ENCODE peak calls at places on chromosomes 11 and 22, in five cellular contexts. R, K, X, Z and S are unnamed samples.

GRCh38 chr11:78833237-78833636 is 258.6 kb upstream of the NARS2 start:
- DNase-seq in R (no peak), K (no peak), X (no peak), Z (no peak), S (no peak)

GRCh38 chr11:85481862-85482261 is 145.3 kb downstream of the DLG2 start:
- DNase-seq in R (no peak), K (no peak), X (no peak), Z (peak), S (no peak)

GRCh38 chr11:69878144-69878883 is 59.1 kb upstream of the FGF3 start:
- DNase-seq in R (no peak), K (no peak), X (no peak), Z (peak), S (no peak)

GRCh38 chr11:78954261-78954660 is 379.6 kb upstream of the NARS2 start:
- DNase-seq in R (no peak), K (no peak), X (no peak), Z (no peak), S (no peak)

GRCh38 chr11:12224537-12224893 is 114.1 kb downstream of the MICAL2 start:
- DNase-seq in R (peak), K (peak), X (peak), Z (peak), S (no peak)

GRCh38 chr22:46323126-46323525 is 12.4 kb upstream of the TRMU start:
- DNase-seq in R (no peak), K (no peak), X (no peak), Z (no peak), S (no peak)

GRCh38 chr11:128596245-128596644 is 8.9 kb upstream of the ETS1 start:
- DNase-seq in R (no peak), K (no peak), X (no peak), Z (no peak), S (no peak)

GRCh38 chr22:50261615-50262459 is at the start of gene MAPK12:
- DNase-seq in R (peak), K (peak), X (peak), Z (no peak), S (no peak)

GRCh38 chr11:97854877-97855276 is 1165.9 kb upstream of the CNTN5 start:
- DNase-seq in R (no peak), K (no peak), X (no peak), Z (no peak), S (no peak)

GRCh38 chr11:20963596-20963995 is 294.2 kb downstream of the NELL1 start:
- DNase-seq in R (no peak), K (no peak), X (no peak), Z (no peak), S (no peak)

GRCh38 chr11:103047837-103048236 is 44.1 kb downstream of the DCUN1D5 start:
- DNase-seq in R (no peak), K (no peak), X (peak), Z (no peak), S (no peak)

GRCh38 chr11:76704171-76704948 is 33.8 kb upstream of the LRRC32 start:
- DNase-seq in R (no peak), K (no peak), X (no peak), Z (no peak), S (no peak)

GRCh38 chr22:38924197-38924952 is 33.0 kb upstream of the APOBEC3A start:
- DNase-seq in R (no peak), K (peak), X (peak), Z (peak), S (peak)

GRCh38 chr11:69144719-69145365 is 10.9 kb upstream of the SMIM38 start:
- DNase-seq in R (no peak), K (no peak), X (no peak), Z (no peak), S (no peak)

GRCh38 chr11:117187799-117188481 is 9.4 kb downstream of the SIDT2 start:
- DNase-seq in R (peak), K (no peak), X (no peak), Z (peak), S (no peak)

GRCh38 chr22:36285545-36285944 is 32.6 kb downstream of the APOL1 start:
- DNase-seq in R (no peak), K (no peak), X (no peak), Z (peak), S (no peak)

GRCh38 chr22:35306350-35306967 is 6.8 kb downstream of the TOM1 start:
- DNase-seq in R (no peak), K (no peak), X (peak), Z (no peak), S (peak)

GRCh38 chr11:70860855-70861254 is 391.5 kb downstream of the SHANK2 start:
- DNase-seq in R (no peak), K (no peak), X (no peak), Z (no peak), S (no peak)

GRCh38 chr11:104956528-104956927 is 11.8 kb downstream of the CASP4 start:
- DNase-seq in R (no peak), K (no peak), X (no peak), Z (no peak), S (no peak)

GRCh38 chr22:48678171-48679135 is 1149.2 kb downstream of the BRD1 start:
- DNase-seq in R (no peak), K (no peak), X (no peak), Z (no peak), S (no peak)

GRCh38 chr11:117885777-117886176 is 9.3 kb upstream of the FXYD6 start:
- DNase-seq in R (no peak), K (no peak), X (peak), Z (no peak), S (peak)

GRCh38 chr11:117735350-117735977 is 61.6 kb downstream of the DSCAML1 start:
- DNase-seq in R (no peak), K (no peak), X (no peak), Z (no peak), S (no peak)

GRCh38 chr11:99893803-99894202 is 793.3 kb upstream of the ARHGAP42 start:
- DNase-seq in R (no peak), K (no peak), X (no peak), Z (no peak), S (no peak)

GRCh38 chr22:31912402-31912733 is 32.0 kb upstream of the YWHAH start:
- DNase-seq in R (no peak), K (no peak), X (no peak), Z (no peak), S (no peak)

GRCh38 chr22:25420925-25421904 is 143.3 kb upstream of the GRK3 start:
- DNase-seq in R (peak), K (no peak), X (no peak), Z (no peak), S (no peak)

GRCh38 chr22:41140365-41140957 is 48.1 kb downstream of the EP300 start:
- DNase-seq in R (no peak), K (no peak), X (no peak), Z (no peak), S (no peak)

GRCh38 chr11:7927635-7928034 is 3.4 kb downstream of the OR10A6 start:
- DNase-seq in R (no peak), K (no peak), X (peak), Z (no peak), S (no peak)

GRCh38 chr11:2794947-2795346 is 90.6 kb downstream of the CDKN1C start:
- DNase-seq in R (no peak), K (no peak), X (no peak), Z (no peak), S (peak)

GRCh38 chr11:9609002-9609759 is 35.7 kb downstream of the WEE1 start:
- DNase-seq in R (no peak), K (no peak), X (no peak), Z (no peak), S (peak)

GRCh38 chr11:96242971-96243647 is 99.9 kb downstream of the MAML2 start:
- DNase-seq in R (peak), K (peak), X (peak), Z (peak), S (peak)

GRCh38 chr11:130435671-130436070 is 7.3 kb upstream of the ADAMTS8 start:
- DNase-seq in R (no peak), K (no peak), X (no peak), Z (no peak), S (no peak)

GRCh38 chr11:118625976-118626375 is 18.6 kb downstream of the PHLDB1 start:
- DNase-seq in R (no peak), K (no peak), X (no peak), Z (no peak), S (no peak)

GRCh38 chr11:126647735-126648134 is 292.2 kb downstream of the ST3GAL4 start:
- DNase-seq in R (no peak), K (peak), X (peak), Z (no peak), S (no peak)

GRCh38 chr11:119011476-119011875 is 6.7 kb downstream of the RPS25 start:
- DNase-seq in R (no peak), K (no peak), X (no peak), Z (no peak), S (no peak)

GRCh38 chr11:67264886-67265632 is 1.2 kb upstream of the GRK2 start:
- DNase-seq in R (no peak), K (no peak), X (no peak), Z (no peak), S (no peak)

GRCh38 chr11:78351193-78351592 is 66.4 kb downstream of the GAB2 start:
- DNase-seq in R (no peak), K (no peak), X (no peak), Z (no peak), S (no peak)

GRCh38 chr11:72814831-72815618 is 814 bp downstream of the ATG16L2 start:
- DNase-seq in R (peak), K (peak), X (peak), Z (peak), S (no peak)

GRCh38 chr22:45198463-45198795 is 34.7 kb downstream of the NUP50 start:
- DNase-seq in R (no peak), K (no peak), X (no peak), Z (no peak), S (no peak)

GRCh38 chr11:65100674-65101350 is 4.8 kb downstream of the VPS51 start:
- DNase-seq in R (no peak), K (no peak), X (no peak), Z (no peak), S (no peak)
- TF ChIP-seq CTCF in R (no peak), K (peak), X (peak), Z (no peak), S (no peak)

GRCh38 chr11:124474079-124474478 is 28.6 kb upstream of the OR8B8 start:
- DNase-seq in R (no peak), K (no peak), X (no peak), Z (no peak), S (no peak)

GRCh38 chr11:124473476-124473875 is 28.0 kb upstream of the OR8B8 start:
- DNase-seq in R (no peak), K (no peak), X (no peak), Z (no peak), S (no peak)

GRCh38 chr11:124470516-124471231 is 25.2 kb upstream of the OR8B8 start:
- DNase-seq in R (no peak), K (no peak), X (no peak), Z (no peak), S (no peak)

GRCh38 chr11:124475265-124475664 is 29.8 kb upstream of the OR8B8 start:
- DNase-seq in R (no peak), K (no peak), X (no peak), Z (no peak), S (no peak)

DNA sequence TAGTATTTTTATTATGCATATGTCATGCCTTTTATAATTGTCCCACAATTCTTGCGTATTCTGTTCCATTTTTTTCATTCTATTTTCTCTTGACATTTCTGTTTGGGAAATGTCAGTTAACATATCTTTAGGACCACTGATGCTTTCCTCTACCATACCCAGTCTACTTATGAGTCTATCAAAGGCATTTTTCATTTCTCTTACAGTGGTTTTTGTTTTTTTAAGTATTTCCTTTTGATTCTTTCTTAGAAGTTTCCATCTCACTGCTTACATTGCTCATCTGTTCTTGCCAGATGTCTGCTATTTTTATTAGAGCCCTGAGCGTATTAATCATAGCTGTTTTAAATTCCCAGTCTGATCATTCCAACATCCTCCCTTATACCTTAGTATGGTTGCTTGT is 29.3 kb upstream of the OR8B8 start:
- DNase-seq in R (no peak), K (no peak), X (no peak), Z (no peak), S (no peak)
- TF ChIP-seq CTCF in R (no peak), K (no peak), X (no peak), Z (no peak), S (no peak)

GRCh38 chr11:62882428-62882742 is 1.7 kb downstream of the SLC3A2 start:
- DNase-seq in R (no peak), K (no peak), X (no peak), Z (no peak), S (no peak)

GRCh38 chr11:62880231-62880802 is 379 bp upstream of the SLC3A2 start:
- DNase-seq in R (peak), K (peak), X (peak), Z (no peak), S (no peak)

GRCh38 chr11:62882811-62883496 is 2.3 kb downstream of the SLC3A2 start:
- DNase-seq in R (no peak), K (no peak), X (no peak), Z (no peak), S (no peak)

GRCh38 chr11:62880803-62881578 is at the start of gene SLC3A2:
- DNase-seq in R (peak), K (peak), X (peak), Z (peak), S (peak)

GRCh38 chr11:62881579-62882427 is 1.1 kb downstream of the SLC3A2 start:
- DNase-seq in R (peak), K (peak), X (peak), Z (peak), S (peak)
- TF ChIP-seq CTCF in R (no peak), K (no peak), X (no peak), Z (no peak), S (no peak)

GRCh38 chr22:42269407-42270177 is 861 bp downstream of the TCF20 start:
- DNase-seq in R (peak), K (peak), X (peak), Z (no peak), S (no peak)
- TF ChIP-seq CTCF in R (peak), K (no peak), X (no peak), Z (no peak), S (no peak)

DNA sequence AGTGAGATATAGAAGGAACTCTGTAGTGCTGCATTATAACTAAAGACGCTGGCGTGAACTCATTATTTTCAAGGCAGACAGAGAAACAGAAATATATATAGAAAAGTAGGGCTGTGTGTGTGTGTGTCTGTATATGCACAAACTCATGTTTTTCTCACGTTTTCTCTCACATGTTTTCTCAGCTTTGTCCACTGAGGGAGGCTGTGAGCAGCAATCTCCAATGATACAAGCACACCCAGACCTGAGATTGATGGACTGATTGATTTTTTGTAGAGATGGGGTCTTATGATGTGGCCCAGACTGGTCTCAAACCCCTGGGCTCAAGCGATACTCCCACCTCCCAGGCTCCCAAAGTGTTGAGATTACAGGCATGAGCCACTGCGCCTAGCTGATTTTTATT is 122.5 kb downstream of the SERGEF start:
- DNase-seq in R (no peak), K (no peak), X (peak), Z (no peak), S (no peak)
- TF ChIP-seq CTCF in R (no peak), K (no peak), X (peak), Z (no peak), S (peak)

DNA sequence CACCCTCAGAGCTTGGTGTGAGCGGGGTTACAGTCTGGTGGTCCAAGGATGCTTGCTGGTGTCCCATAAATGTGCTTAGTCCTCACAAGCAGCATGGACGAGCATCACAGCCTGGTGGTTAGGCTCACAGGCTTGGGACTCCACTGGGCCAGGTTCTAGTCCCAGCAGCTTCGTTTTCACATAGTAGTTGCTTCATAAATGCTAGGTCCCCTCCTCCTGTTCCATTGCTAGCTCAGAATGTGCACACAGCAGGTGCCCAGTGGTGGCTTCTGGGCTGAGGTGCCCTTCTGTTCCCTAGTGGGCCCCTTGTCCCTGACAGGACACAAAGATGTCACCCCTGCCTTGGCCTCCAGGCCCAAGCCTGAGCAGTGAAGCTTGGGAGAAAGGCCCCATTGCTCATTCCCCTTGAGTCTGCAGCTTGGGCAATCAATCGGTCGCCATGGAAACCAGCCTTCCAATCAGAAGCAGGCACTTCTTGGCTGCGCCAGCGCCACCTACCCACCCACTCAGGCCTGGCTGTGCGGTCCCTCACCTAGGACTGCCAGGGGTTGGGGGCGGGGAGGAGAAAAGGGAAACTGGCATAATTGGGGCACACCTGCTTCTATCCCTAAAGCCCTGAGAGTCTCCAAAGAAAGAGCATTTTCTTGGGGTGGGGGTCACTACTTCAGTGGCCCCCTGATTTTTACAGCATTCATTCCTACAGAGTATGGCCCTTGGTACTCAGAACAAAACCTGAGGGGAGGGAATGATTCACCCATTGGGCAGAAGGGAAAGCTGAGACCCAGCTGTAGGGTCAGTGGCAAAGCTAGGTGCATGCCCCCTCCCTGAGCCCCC is 48.1 kb downstream of the CYTH4 start:
- DNase-seq in R (peak), K (peak), X (peak), Z (no peak), S (no peak)
- TF ChIP-seq CTCF in R (no peak), K (peak), X (peak), Z (no peak), S (no peak)

DNA sequence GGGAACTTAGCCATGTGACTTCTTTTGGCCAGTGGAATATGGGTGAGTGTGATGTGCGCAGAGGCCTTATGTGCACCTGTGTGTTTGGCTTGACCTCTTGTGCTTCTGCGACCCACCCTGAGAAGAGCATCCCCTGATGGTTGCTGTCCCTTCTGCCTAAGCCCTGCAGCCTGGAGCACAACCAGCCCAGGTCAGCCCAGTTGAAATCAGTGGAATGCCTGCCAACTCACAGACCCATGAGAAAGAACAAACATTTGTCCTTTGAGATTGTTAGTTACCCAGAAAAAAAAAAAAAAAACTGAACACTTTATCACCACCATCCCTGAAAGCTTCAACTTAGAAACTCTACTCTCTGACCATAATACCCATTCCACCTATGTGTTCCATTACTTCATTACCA is 38.5 kb downstream of the PAMR1 start:
- DNase-seq in R (no peak), K (no peak), X (no peak), Z (no peak), S (no peak)
- TF ChIP-seq CTCF in R (no peak), K (no peak), X (no peak), Z (no peak), S (no peak)

GRCh38 chr11:62613275-62613864 is 313 bp downstream of the ROM1 start:
- DNase-seq in R (no peak), K (no peak), X (no peak), Z (no peak), S (no peak)

GRCh38 chr11:62614275-62614674 is 1.2 kb downstream of the ROM1 start:
- DNase-seq in R (no peak), K (peak), X (no peak), Z (no peak), S (no peak)

GRCh38 chr11:62610814-62611704 is 1.5 kb downstream of the EML3 start:
- DNase-seq in R (no peak), K (no peak), X (no peak), Z (no peak), S (no peak)

GRCh38 chr11:62611705-62612365 is 740 bp downstream of the EML3 start:
- DNase-seq in R (peak), K (peak), X (peak), Z (peak), S (no peak)

GRCh38 chr11:62612366-62613274 is at the start of the genes EML3 and ROM1:
- DNase-seq in R (peak), K (peak), X (peak), Z (peak), S (peak)
- TF ChIP-seq CTCF in R (peak), K (peak), X (peak), Z (peak), S (no peak)

GRCh38 chr11:34653851-34654490 is 33.1 kb downstream of the EHF start:
- DNase-seq in R (no peak), K (peak), X (peak), Z (no peak), S (no peak)
- TF ChIP-seq CTCF in R (no peak), K (peak), X (peak), Z (no peak), S (no peak)

DNA sequence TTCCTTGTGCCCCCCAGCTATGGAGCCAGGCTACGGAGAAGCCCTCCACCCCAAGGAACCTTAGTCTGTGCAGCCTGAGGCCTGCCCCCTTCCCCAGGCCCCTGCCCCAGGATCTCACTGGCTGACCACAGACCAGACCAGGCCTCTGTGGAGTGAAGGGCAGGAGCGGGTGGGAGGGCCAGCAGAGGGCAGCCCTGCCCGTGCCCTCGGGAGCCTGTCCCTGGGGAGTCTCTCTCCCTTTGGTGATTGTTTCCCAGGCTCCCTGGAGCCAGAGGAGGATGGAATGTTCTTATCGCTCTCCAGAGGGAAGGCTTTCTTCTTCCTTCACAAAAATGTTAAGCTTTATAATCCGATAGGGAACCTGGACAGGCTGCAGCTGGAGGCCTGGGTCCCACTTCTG is 455.3 kb downstream of the SOX6 start:
- DNase-seq in R (no peak), K (no peak), X (no peak), Z (no peak), S (no peak)
- TF ChIP-seq CTCF in R (no peak), K (no peak), X (no peak), Z (peak), S (peak)